ENCODE peak calls at places on chromosomes 3 and 15, in ten cellular contexts. B is mammary epithelial cell, N is OCI-LY7, Y is neural progenitor cell, A is ovary, V is PC-9, Q is upper lobe of left lung, S is H9, H is hepatocyte, F is A549. T is an unnamed sample.

GRCh38 chr3:14289590-14290453 is 111.2 kb downstream of the LSM3 start:
- DNase-seq in B (peak; percentile 38), S (no peak), Q (no peak), H (peak; percentile 82), F (peak; percentile 44), N (no peak), V (no peak), A (no peak), Y (no peak), T (no peak)

GRCh38 chr3:158711886-158712285 is 20.4 kb downstream of the RARRES1 start:
- DNase-seq in Q (no peak), A (no peak), N (no peak), V (no peak), B (peak; percentile 64), S (no peak), Y (no peak), H (no peak), F (peak; percentile 50), T (no peak)

GRCh38 chr15:35141743-35142356 is 56.8 kb upstream of the NANOGP8 start:
- DNase-seq in Q (no peak), N (no peak), V (no peak), A (no peak), S (no peak), Y (no peak), F (peak; percentile 55), B (peak; percentile 73), H (peak; percentile 36), T (no peak)

GRCh38 chr3:156535162-156535627 is 19.7 kb downstream of the SSR3 start:
- DNase-seq in N (peak; percentile 7), V (peak; percentile 70), H (peak; percentile 93), B (peak; percentile 93), F (peak; percentile 87), S (no peak), Q (no peak), A (peak; percentile 51), Y (no peak), T (no peak)

GRCh38 chr3:69433016-69433937 is 47.4 kb upstream of the FRMD4B start:
- DNase-seq in H (no peak), A (no peak), N (no peak), F (peak; percentile 6), Y (no peak), Q (no peak), V (peak; percentile 28), S (no peak), B (no peak), T (no peak)

GRCh38 chr3:78887029-78887428 is 880.8 kb downstream of the ROBO1 start:
- DNase-seq in V (no peak), Q (no peak), S (no peak), H (no peak), N (no peak), B (peak; percentile 64), F (peak; percentile 41), A (no peak), Y (no peak), T (no peak)

GRCh38 chr15:43390723-43391122 is 19.8 kb downstream of the TUBGCP4 start:
- DNase-seq in A (no peak), H (no peak), B (no peak), Y (no peak), S (no peak), F (no peak), N (no peak), Q (no peak), V (no peak), T (no peak)

GRCh38 chr3:42179110-42179725 is 86.8 kb downstream of the CCK start:
- DNase-seq in B (peak; percentile 97), H (peak; percentile 83), F (peak; percentile 71), Q (no peak), S (peak; percentile 66), N (no peak), Y (peak; percentile 41), A (no peak), V (peak; percentile 77), T (no peak)

GRCh38 chr15:90087454-90088154 is 14.7 kb downstream of the IDH2 start:
- DNase-seq in S (peak; percentile 62), H (no peak), N (peak; percentile 41), V (no peak), A (peak; percentile 63), B (no peak), Y (no peak), Q (peak; percentile 79), F (peak; percentile 85), T (peak; percentile 88)

GRCh38 chr15:74784426-74784825 is 2.5 kb downstream of the CSK start:
- DNase-seq in N (peak; percentile 61), S (no peak), H (no peak), Y (no peak), A (no peak), F (no peak), V (no peak), Q (no peak), B (no peak), T (no peak)
- TF ChIP-seq CTCF in N (peak; percentile 69), S (no peak), H (no peak), Y (no peak), A (no peak), F (no peak), V (no peak), Q (no peak), B (no peak), T (no peak)

GRCh38 chr3:11619946-11620652 is 23.6 kb downstream of the VGLL4 start:
- DNase-seq in Q (peak; percentile 13), Y (no peak), B (no peak), N (no peak), F (no peak), S (no peak), H (no peak), A (no peak), V (peak; percentile 49), T (no peak)

GRCh38 chr3:11616551-11616950 is 27.2 kb downstream of the VGLL4 start:
- DNase-seq in S (no peak), N (no peak), F (no peak), B (no peak), A (no peak), V (no peak), Q (no peak), H (no peak), Y (no peak), T (no peak)

GRCh38 chr3:11621077-11621476 is 22.6 kb downstream of the VGLL4 start:
- DNase-seq in A (no peak), V (no peak), S (no peak), F (no peak), Q (no peak), N (no peak), Y (no peak), B (no peak), H (no peak), T (no peak)

GRCh38 chr3:11619461-11619860 is 24.3 kb downstream of the VGLL4 start:
- DNase-seq in H (no peak), B (no peak), N (no peak), A (no peak), Q (no peak), Y (no peak), V (no peak), F (no peak), S (no peak), T (no peak)

DNA sequence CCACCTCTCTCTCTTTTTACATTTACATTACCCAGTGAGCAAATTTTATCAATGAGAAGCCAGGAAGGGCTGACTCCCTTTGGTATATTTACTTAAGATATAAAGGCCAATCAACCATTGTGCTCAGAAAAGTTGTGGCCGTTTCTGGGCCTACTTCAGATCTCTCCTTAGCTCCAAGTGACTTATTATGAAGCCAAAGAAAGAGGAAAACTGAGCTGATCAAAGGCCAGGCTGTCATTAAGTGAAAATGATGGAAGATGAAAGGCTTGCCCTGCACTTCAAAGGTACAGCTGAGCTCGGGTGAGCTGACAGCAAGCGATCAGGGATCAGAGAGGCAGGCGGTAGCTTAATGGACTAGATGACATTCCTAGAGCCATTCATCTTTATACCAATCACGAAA is 24.8 kb downstream of the VGLL4 start:
- DNase-seq in Q (no peak), A (no peak), S (no peak), B (no peak), Y (no peak), V (no peak), H (peak; percentile 46), N (no peak), F (no peak), T (no peak)
- H3K4me1 ChIP-seq in Q (peaks cover 45% of the 10 kb centered on the region), A (peaks cover 24% of the 10 kb centered on the region), S (peaks cover 2% of the 10 kb centered on the region), B (no peaks in the 10 kb centered on the region), Y (peaks cover 61% of the 10 kb centered on the region), V (no peaks in the 10 kb centered on the region), H (peaks cover 58% of the 10 kb centered on the region), N (peaks cover 14% of the 10 kb centered on the region), F (peaks cover 10% of the 10 kb centered on the region), T (peaks cover 20% of the 10 kb centered on the region)

DNA sequence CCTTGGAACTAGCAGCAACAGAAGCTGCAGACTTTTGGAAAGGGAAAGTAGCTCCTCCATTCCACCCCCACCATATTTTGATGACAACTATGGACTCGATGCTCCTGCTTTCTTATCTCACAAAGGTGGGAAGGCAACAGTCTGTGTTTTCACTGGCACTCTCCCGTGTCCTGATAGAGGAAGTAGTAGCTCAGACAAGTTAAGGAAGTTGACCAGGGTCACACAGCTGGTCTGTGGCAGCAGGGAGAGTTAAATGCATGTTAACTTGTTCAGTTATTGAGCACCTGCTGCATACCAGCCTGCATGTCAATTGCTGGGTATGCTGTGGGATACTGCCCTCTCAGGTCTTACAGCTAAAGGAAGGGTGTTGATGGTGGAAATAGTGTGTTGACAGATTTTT is 33.2 kb downstream of the BHLHE40 start:
- DNase-seq in N (peak; percentile 30), Y (no peak), F (no peak), S (no peak), B (no peak), V (no peak), H (no peak), Q (no peak), A (no peak), T (no peak)
- H3K27ac ChIP-seq in N (peak overlapping the region; percentile 62), Y (no peak overlapping the region), F (peak overlapping the region; percentile 94), S (no peak overlapping the region), B (no peak overlapping the region), V (no peak overlapping the region), H (no peak overlapping the region), Q (peak overlapping the region; percentile 69), A (no peak overlapping the region), T (no peak overlapping the region)

GRCh38 chr3:113623324-113623723 is 73.1 kb downstream of the USF3 start:
- DNase-seq in S (peak; percentile 72), B (peak; percentile 2), N (no peak), Y (peak; percentile 35), V (no peak), H (peak; percentile 19), Q (peak; percentile 55), A (no peak), F (peak; percentile 18), T (no peak)
- TF ChIP-seq CTCF in S (peak; percentile 60), B (peak; percentile 9), N (peak; percentile 15), Y (peak; percentile 53), V (no peak), H (peak; percentile 38), Q (no peak), A (no peak), F (peak; percentile 13), T (no peak)

GRCh38 chr15:71385469-71385868 is 270.2 kb downstream of the THSD4 start:
- DNase-seq in V (no peak), B (no peak), F (no peak), N (no peak), Y (no peak), Q (no peak), S (no peak), A (no peak), H (no peak), T (no peak)
- H3K4me1 ChIP-seq in V (peaks cover 7% of the 10 kb centered on the region), B (no peaks in the 10 kb centered on the region), F (peaks cover 40% of the 10 kb centered on the region), N (no peaks in the 10 kb centered on the region), Y (peaks cover 23% of the 10 kb centered on the region), Q (peaks cover 19% of the 10 kb centered on the region), S (peaks cover 22% of the 10 kb centered on the region), A (no peaks in the 10 kb centered on the region), H (peaks cover 10% of the 10 kb centered on the region), T (peaks cover 6% of the 10 kb centered on the region)

T was measured in pancreas.